ENCODE peak calls at places on chromosome 13, in seven cellular contexts. A, E, W, K, Z, M and C are unnamed samples.

GRCh38 chr13:24168392-24168750 is 7.9 kb downstream of the SPATA13 start:
- DNase-seq in K (no peak), W (no peak), E (no peak), A (peak), Z (no peak), M (no peak), C (no peak)

GRCh38 chr13:107322228-107322627 is 754.3 kb upstream of the ARGLU1 start:
- DNase-seq in K (no peak), Z (no peak), A (no peak), E (no peak), W (no peak), M (no peak), C (no peak)

GRCh38 chr13:43725460-43725859 is 61.3 kb downstream of the ENOX1 start:
- DNase-seq in Z (no peak), A (no peak), K (no peak), E (no peak), W (no peak), M (no peak), C (no peak)

GRCh38 chr13:48275507-48275906 is 28.0 kb upstream of the RB1 start:
- DNase-seq in M (no peak), K (no peak), E (no peak), A (peak), W (no peak), Z (no peak), C (no peak)

GRCh38 chr13:88217372-88217771 is 546.2 kb downstream of the SLITRK5 start:
- DNase-seq in W (no peak), M (peak), Z (no peak), A (no peak), K (no peak), E (no peak), C (no peak)

GRCh38 chr13:62176051-62176450 is 760.4 kb upstream of the PCDH20 start:
- DNase-seq in K (no peak), W (no peak), Z (no peak), E (no peak), M (no peak), A (no peak), C (no peak)

GRCh38 chr13:107434347-107434746 is 781.0 kb downstream of the LIG4 start:
- DNase-seq in K (no peak), M (no peak), A (no peak), Z (no peak), E (no peak), W (no peak), C (no peak)

GRCh38 chr13:36163809-36164308 is 32.7 kb upstream of the DCLK1 start:
- DNase-seq in E (peak), A (peak), M (peak), K (no peak), Z (peak), W (peak), C (peak)

GRCh38 chr13:39224841-39225240 is 186.6 kb downstream of the NHLRC3 start:
- DNase-seq in E (no peak), M (no peak), Z (no peak), K (no peak), W (no peak), A (no peak), C (no peak)

GRCh38 chr13:112973577-112973951 is 4.5 kb downstream of the MCF2L start:
- DNase-seq in E (no peak), M (no peak), K (no peak), A (no peak), Z (no peak), W (no peak), C (no peak)

GRCh38 chr13:73967397-73968165 is 166.6 kb downstream of the KLF12 start:
- DNase-seq in W (no peak), K (no peak), M (no peak), E (no peak), Z (no peak), A (no peak), C (no peak)

GRCh38 chr13:80012281-80012680 is 328.6 kb downstream of the SPRY2 start:
- DNase-seq in A (no peak), W (no peak), M (peak), Z (no peak), E (no peak), K (no peak), C (no peak)

GRCh38 chr13:35164324-35164932 is 222.4 kb downstream of the NBEA start:
- DNase-seq in E (peak), K (no peak), A (no peak), M (peak), W (no peak), Z (no peak), C (no peak)

GRCh38 chr13:83216521-83217245 is 665.6 kb downstream of the SLITRK1 start:
- DNase-seq in M (no peak), K (no peak), A (no peak), Z (no peak), W (no peak), E (no peak), C (no peak)